ENCODE peak calls at places on chromosomes 5 and 9, in ten cellular contexts. One of them, this sample, is unnamed. For H3K4me1, the result is how much of the 10 kb centered on the place peaks cover.

GRCh38 chr5:169474226-169474625 is 109.3 kb upstream of the SPDL1 start:
- DNase-seq in thyroid gland: no peak
- DNase-seq in IMR-90: no peak
- DNase-seq in ovary: no peak
- DNase-seq in HCT116: no peak
- DNase-seq in A549: no peak
- DNase-seq in Peyer's patch: no peak
- DNase-seq in sigmoid colon: no peak
- DNase-seq in spleen: no peak
- DNase-seq in H1: no peak
- DNase-seq in this sample: no peak

GRCh38 chr9:7782390-7783120 is 17.0 kb downstream of the DMAC1 start:
- DNase-seq in A549: no peak
- DNase-seq in spleen: no peak
- DNase-seq in IMR-90: no peak
- DNase-seq in ovary: no peak
- DNase-seq in Peyer's patch: no peak
- DNase-seq in sigmoid colon: no peak
- DNase-seq in H1: no peak
- DNase-seq in HCT116: no peak
- DNase-seq in thyroid gland: no peak
- DNase-seq in this sample: no peak

GRCh38 chr5:176629853-176630680 is at the start of the genes EIF4E1B and SNCB:
- DNase-seq in H1: no peak
- DNase-seq in HCT116: no peak
- DNase-seq in sigmoid colon: no peak
- DNase-seq in IMR-90: no peak
- DNase-seq in A549: peak
- DNase-seq in Peyer's patch: peak
- DNase-seq in spleen: peak
- DNase-seq in thyroid gland: peak
- DNase-seq in ovary: no peak
- DNase-seq in this sample: no peak

GRCh38 chr9:18294229-18294628 is 179.7 kb upstream of the ADAMTSL1 start:
- DNase-seq in thyroid gland: peak
- DNase-seq in ovary: no peak
- DNase-seq in A549: no peak
- DNase-seq in HCT116: no peak
- DNase-seq in H1: no peak
- DNase-seq in Peyer's patch: no peak
- DNase-seq in spleen: no peak
- DNase-seq in IMR-90: no peak
- DNase-seq in sigmoid colon: no peak
- DNase-seq in this sample: no peak

GRCh38 chr9:2420488-2421056 is 201.0 kb upstream of the VLDLR start:
- DNase-seq in thyroid gland: no peak
- DNase-seq in HCT116: no peak
- DNase-seq in A549: no peak
- DNase-seq in H1: no peak
- DNase-seq in Peyer's patch: no peak
- DNase-seq in ovary: no peak
- DNase-seq in IMR-90: no peak
- DNase-seq in sigmoid colon: no peak
- DNase-seq in spleen: no peak
- DNase-seq in this sample: no peak

GRCh38 chr5:144068926-144069325 is 101.5 kb downstream of the YIPF5 start:
- DNase-seq in HCT116: no peak
- DNase-seq in sigmoid colon: no peak
- DNase-seq in A549: no peak
- DNase-seq in H1: no peak
- DNase-seq in ovary: no peak
- DNase-seq in IMR-90: no peak
- DNase-seq in spleen: no peak
- DNase-seq in Peyer's patch: no peak
- DNase-seq in thyroid gland: no peak
- DNase-seq in this sample: no peak

GRCh38 chr5:127434588-127434987 is 82.9 kb upstream of the PRRC1 start:
- DNase-seq in IMR-90: no peak
- DNase-seq in HCT116: no peak
- DNase-seq in spleen: peak
- DNase-seq in sigmoid colon: no peak
- DNase-seq in Peyer's patch: no peak
- DNase-seq in A549: no peak
- DNase-seq in H1: no peak
- DNase-seq in ovary: no peak
- DNase-seq in thyroid gland: no peak
- DNase-seq in this sample: no peak

GRCh38 chr5:128199104-128199503 is 115.5 kb downstream of the SLC12A2 start:
- DNase-seq in H1: no peak
- DNase-seq in thyroid gland: no peak
- DNase-seq in HCT116: peak
- DNase-seq in ovary: no peak
- DNase-seq in spleen: no peak
- DNase-seq in Peyer's patch: peak
- DNase-seq in IMR-90: peak
- DNase-seq in A549: no peak
- DNase-seq in sigmoid colon: no peak
- DNase-seq in this sample: peak

GRCh38 chr5:169072223-169072622 is 228.7 kb downstream of the SLIT3 start:
- DNase-seq in ovary: no peak
- DNase-seq in IMR-90: no peak
- DNase-seq in HCT116: no peak
- DNase-seq in H1: no peak
- DNase-seq in Peyer's patch: no peak
- DNase-seq in spleen: no peak
- DNase-seq in sigmoid colon: no peak
- DNase-seq in A549: no peak
- DNase-seq in thyroid gland: no peak
- DNase-seq in this sample: no peak

GRCh38 chr9:87337335-87338074 is 160.2 kb upstream of the DAPK1 start:
- DNase-seq in IMR-90: no peak
- DNase-seq in H1: peak
- DNase-seq in spleen: no peak
- DNase-seq in Peyer's patch: no peak
- DNase-seq in ovary: no peak
- DNase-seq in HCT116: no peak
- DNase-seq in sigmoid colon: no peak
- DNase-seq in A549: peak
- DNase-seq in thyroid gland: no peak
- DNase-seq in this sample: no peak

GRCh38 chr5:1525624-1525985 is 1.8 kb upstream of the LPCAT1 start:
- DNase-seq in ovary: no peak
- DNase-seq in A549: no peak
- DNase-seq in IMR-90: no peak
- DNase-seq in thyroid gland: no peak
- DNase-seq in H1: no peak
- DNase-seq in HCT116: no peak
- DNase-seq in spleen: no peak
- DNase-seq in Peyer's patch: peak
- DNase-seq in sigmoid colon: no peak
- DNase-seq in this sample: no peak

GRCh38 chr9:129620669-129621295 is at the start of gene C9orf50:
- DNase-seq in A549: no peak
- DNase-seq in H1: no peak
- DNase-seq in sigmoid colon: no peak
- DNase-seq in ovary: no peak
- DNase-seq in Peyer's patch: no peak
- DNase-seq in spleen: no peak
- DNase-seq in thyroid gland: no peak
- DNase-seq in IMR-90: no peak
- DNase-seq in HCT116: no peak
- DNase-seq in this sample: no peak
- H3K27ac ChIP-seq in A549: peak
- H3K27ac ChIP-seq in H1: no peak
- H3K27ac ChIP-seq in sigmoid colon: peak
- H3K27ac ChIP-seq in ovary: no peak
- H3K27ac ChIP-seq in Peyer's patch: no peak
- H3K27ac ChIP-seq in spleen: no peak
- H3K27ac ChIP-seq in thyroid gland: no peak
- H3K27ac ChIP-seq in IMR-90: peak
- H3K27ac ChIP-seq in HCT116: no peak
- H3K27ac ChIP-seq in this sample: no peak

DNA sequence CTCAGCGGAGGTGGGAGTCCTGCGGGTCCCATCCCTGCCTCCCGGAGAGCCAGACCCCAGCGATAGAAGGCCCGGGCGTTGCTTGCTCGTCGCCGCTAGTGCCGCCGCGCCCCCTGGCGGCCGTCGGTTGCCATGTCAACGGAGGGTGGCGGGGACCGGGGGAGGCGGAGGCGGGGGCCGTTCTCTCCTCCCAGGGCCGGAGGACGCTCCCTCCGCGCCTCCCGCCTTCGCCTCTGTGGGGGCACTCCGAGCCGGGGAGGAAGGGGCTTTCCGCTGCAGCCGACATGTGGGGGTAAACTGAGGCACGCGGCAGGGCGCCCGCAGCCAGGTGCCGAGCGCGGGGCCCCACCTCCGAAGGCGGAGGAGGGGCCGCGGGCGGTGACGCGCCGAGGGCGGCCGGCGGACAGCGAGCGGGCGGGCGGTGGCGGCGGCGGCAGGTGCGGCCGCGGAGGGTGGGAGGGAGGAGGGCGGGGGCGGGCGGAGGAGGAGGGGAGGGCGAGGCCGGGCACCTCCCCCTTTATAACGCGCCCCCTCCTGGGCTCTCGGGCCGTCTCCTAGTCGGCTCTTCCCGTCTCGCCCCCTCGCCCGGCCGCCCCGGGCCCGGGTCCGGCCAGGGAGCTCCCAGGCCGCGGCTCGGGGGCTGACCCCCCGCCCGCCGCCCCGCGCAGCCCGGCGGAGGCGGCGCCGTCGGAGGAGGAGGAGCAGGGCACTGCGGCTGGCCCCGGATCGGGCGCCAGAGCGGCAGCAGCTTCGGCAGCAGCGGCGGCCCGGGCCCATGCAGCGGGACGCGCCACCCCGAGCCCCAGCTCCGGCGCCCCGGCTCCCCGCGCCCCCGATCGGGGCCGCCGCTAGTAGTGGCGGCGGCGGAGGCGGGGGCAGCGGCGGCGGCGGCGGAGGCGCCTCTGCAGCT is 556 bp upstream of the CDK9 start:
- DNase-seq in H1: no peak
- DNase-seq in HCT116: peak
- DNase-seq in Peyer's patch: peak
- DNase-seq in IMR-90: peak
- DNase-seq in ovary: peak
- DNase-seq in A549: peak
- DNase-seq in spleen: peak
- DNase-seq in thyroid gland: peak
- DNase-seq in sigmoid colon: peak
- DNase-seq in this sample: peak
- TF ChIP-seq POLR2A in H1: no peak
- TF ChIP-seq POLR2A in HCT116: no peak
- TF ChIP-seq POLR2A in Peyer's patch: peak
- TF ChIP-seq POLR2A in IMR-90: no peak
- TF ChIP-seq POLR2A in ovary: peak
- TF ChIP-seq POLR2A in A549: peak
- TF ChIP-seq POLR2A in spleen: no peak
- TF ChIP-seq POLR2A in thyroid gland: no peak
- TF ChIP-seq POLR2A in sigmoid colon: no peak
- TF ChIP-seq POLR2A in this sample: no peak

GRCh38 chr5:55230086-55230629 is 3.0 kb upstream of the MCIDAS start:
- DNase-seq in Peyer's patch: no peak
- DNase-seq in thyroid gland: no peak
- DNase-seq in H1: no peak
- DNase-seq in ovary: no peak
- DNase-seq in sigmoid colon: no peak
- DNase-seq in A549: no peak
- DNase-seq in IMR-90: no peak
- DNase-seq in HCT116: no peak
- DNase-seq in spleen: no peak
- DNase-seq in this sample: no peak

GRCh38 chr5:55231029-55231475 is 2.4 kb downstream of the CCNO start:
- DNase-seq in Peyer's patch: no peak
- DNase-seq in thyroid gland: no peak
- DNase-seq in HCT116: no peak
- DNase-seq in ovary: no peak
- DNase-seq in IMR-90: peak
- DNase-seq in sigmoid colon: no peak
- DNase-seq in H1: no peak
- DNase-seq in spleen: no peak
- DNase-seq in A549: no peak
- DNase-seq in this sample: no peak

GRCh38 chr5:55232194-55232984 is 1.0 kb downstream of the CCNO start:
- DNase-seq in ovary: no peak
- DNase-seq in sigmoid colon: no peak
- DNase-seq in HCT116: peak
- DNase-seq in H1: no peak
- DNase-seq in IMR-90: no peak
- DNase-seq in Peyer's patch: peak
- DNase-seq in thyroid gland: peak
- DNase-seq in spleen: peak
- DNase-seq in A549: peak
- DNase-seq in this sample: no peak

GRCh38 chr5:55232985-55233928 is at the start of gene CCNO:
- DNase-seq in A549: peak
- DNase-seq in sigmoid colon: peak
- DNase-seq in HCT116: peak
- DNase-seq in thyroid gland: peak
- DNase-seq in H1: peak
- DNase-seq in spleen: peak
- DNase-seq in ovary: peak
- DNase-seq in IMR-90: peak
- DNase-seq in Peyer's patch: peak
- DNase-seq in this sample: no peak

DNA sequence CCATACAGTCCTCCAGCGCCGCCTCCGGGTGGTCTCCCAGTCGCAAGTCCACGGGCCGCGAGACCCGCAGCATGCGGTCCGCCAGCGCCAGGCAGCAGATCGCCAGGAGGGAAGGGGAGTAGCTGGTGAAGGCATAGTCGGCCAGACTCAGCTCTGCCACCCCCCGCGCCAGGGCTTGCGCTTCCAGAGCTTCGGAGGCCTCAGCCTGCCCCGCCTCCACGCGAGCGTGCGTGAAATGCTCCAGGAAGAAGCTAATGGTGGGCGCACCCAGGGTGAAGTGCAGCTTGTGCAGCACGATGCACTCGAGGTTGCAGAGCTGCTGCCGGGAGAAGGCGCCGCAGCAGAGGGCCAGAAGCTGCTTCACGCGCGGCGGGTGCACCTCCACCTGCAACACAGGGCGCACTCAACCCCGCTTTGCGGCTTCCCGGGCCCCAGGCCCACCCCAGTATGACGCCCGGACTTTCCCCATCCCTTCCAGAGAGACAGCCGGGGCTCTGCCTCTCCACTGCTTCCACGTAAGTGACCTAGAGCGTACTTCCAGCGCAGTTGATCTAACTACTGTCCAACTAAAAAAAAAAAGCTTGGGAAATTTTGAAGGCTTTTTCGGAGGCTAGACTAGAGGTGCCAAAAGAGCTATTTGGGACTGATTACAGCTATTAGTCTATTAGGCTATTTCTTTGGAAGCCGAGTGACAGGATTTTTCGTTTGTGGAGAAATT is 1.8 kb downstream of the CCNO start:
- DNase-seq in H1: no peak
- DNase-seq in A549: no peak
- DNase-seq in HCT116: no peak
- DNase-seq in thyroid gland: peak
- DNase-seq in spleen: no peak
- DNase-seq in IMR-90: no peak
- DNase-seq in Peyer's patch: no peak
- DNase-seq in sigmoid colon: no peak
- DNase-seq in ovary: no peak
- DNase-seq in this sample: no peak
- H3K4me1 ChIP-seq in H1: under half
- H3K4me1 ChIP-seq in A549: under half
- H3K4me1 ChIP-seq in HCT116: under half
- H3K4me1 ChIP-seq in thyroid gland: under half
- H3K4me1 ChIP-seq in spleen: under half
- H3K4me1 ChIP-seq in IMR-90: under half
- H3K4me1 ChIP-seq in Peyer's patch: under half
- H3K4me1 ChIP-seq in sigmoid colon: half or more
- H3K4me1 ChIP-seq in ovary: under half
- H3K4me1 ChIP-seq in this sample: under half

GRCh38 chr5:15384176-15384575 is 115.8 kb upstream of the FBXL7 start:
- DNase-seq in Peyer's patch: no peak
- DNase-seq in H1: no peak
- DNase-seq in IMR-90: no peak
- DNase-seq in A549: no peak
- DNase-seq in spleen: no peak
- DNase-seq in sigmoid colon: no peak
- DNase-seq in ovary: no peak
- DNase-seq in HCT116: no peak
- DNase-seq in thyroid gland: no peak
- DNase-seq in this sample: no peak
- H3K27ac ChIP-seq in Peyer's patch: no peak
- H3K27ac ChIP-seq in H1: no peak
- H3K27ac ChIP-seq in IMR-90: no peak
- H3K27ac ChIP-seq in A549: no peak
- H3K27ac ChIP-seq in spleen: no peak
- H3K27ac ChIP-seq in sigmoid colon: no peak
- H3K27ac ChIP-seq in ovary: no peak
- H3K27ac ChIP-seq in HCT116: no peak
- H3K27ac ChIP-seq in thyroid gland: no peak
- H3K27ac ChIP-seq in this sample: no peak

This sample was measured in gastrocnemius medialis.